ENCODE peak calls at places on chromosomes 6 and 20, in nine cellular contexts. L, S, F, Y, A, P, E, C and J are unnamed samples.

GRCh38 chr20:63409834-63410435 is 48.8 kb upstream of the CHRNA4 start:
- DNase-seq in L (no peak), S (no peak), F (no peak), Y (no peak), A (no peak), P (no peak), E (no peak), C (no peak), J (no peak)

GRCh38 chr6:151005896-151006632 is 140.6 kb downstream of the MTHFD1L start:
- DNase-seq in L (no peak), S (no peak), F (no peak), Y (no peak), A (no peak), P (no peak), E (no peak), C (no peak), J (no peak)

GRCh38 chr6:15986027-15986629 is 142.8 kb upstream of the MYLIP start:
- DNase-seq in L (no peak), S (no peak), F (no peak), Y (no peak), A (no peak), P (no peak), E (no peak), C (no peak), J (no peak)

GRCh38 chr6:87244380-87244779 is 78.0 kb upstream of the SMIM8 start:
- DNase-seq in L (no peak), S (no peak), F (no peak), Y (no peak), A (peak), P (no peak), E (no peak), C (no peak), J (no peak)

GRCh38 chr6:66340736-66341135 is 633.7 kb upstream of the EYS start:
- DNase-seq in L (no peak), S (no peak), F (no peak), Y (no peak), A (no peak), P (no peak), E (no peak), C (no peak), J (no peak)

GRCh38 chr6:43176423-43176786 is 5.3 kb downstream of the SRF start:
- DNase-seq in L (no peak), S (no peak), F (no peak), Y (no peak), A (no peak), P (no peak), E (no peak), C (no peak), J (no peak)

GRCh38 chr6:33630014-33630413 is 8.9 kb downstream of the ITPR3 start:
- DNase-seq in L (no peak), S (no peak), F (no peak), Y (no peak), A (no peak), P (no peak), E (no peak), C (no peak), J (no peak)

GRCh38 chr6:26232950-26233607 is 131.9 kb upstream of the BTN3A2 start:
- DNase-seq in L (no peak), S (no peak), F (peak), Y (no peak), A (peak), P (peak), E (no peak), C (no peak), J (no peak)

GRCh38 chr6:126253421-126253820 is 86.5 kb upstream of the CENPW start:
- DNase-seq in L (no peak), S (no peak), F (no peak), Y (no peak), A (no peak), P (no peak), E (no peak), C (no peak), J (no peak)

GRCh38 chr6:2535492-2535891 is 215.2 kb downstream of the MYLK4 start:
- DNase-seq in L (no peak), S (no peak), F (no peak), Y (no peak), A (no peak), P (no peak), E (no peak), C (no peak), J (no peak)

GRCh38 chr20:33963756-33964155 is 30.0 kb upstream of the RALY start:
- DNase-seq in L (no peak), S (no peak), F (no peak), Y (no peak), A (no peak), P (no peak), E (no peak), C (peak), J (no peak)

GRCh38 chr6:109896333-109896732 is 81.8 kb upstream of the GPR6 start:
- DNase-seq in L (no peak), S (peak), F (no peak), Y (no peak), A (peak), P (no peak), E (no peak), C (no peak), J (no peak)

GRCh38 chr20:47150403-47151152 is 205.9 kb downstream of the ZMYND8 start:
- DNase-seq in L (peak), S (peak), F (peak), Y (peak), A (peak), P (peak), E (peak), C (peak), J (peak)

GRCh38 chr6:158506577-158506976 is 53.3 kb upstream of the TMEM181 start:
- DNase-seq in L (no peak), S (peak), F (no peak), Y (no peak), A (no peak), P (no peak), E (no peak), C (no peak), J (no peak)

GRCh38 chr6:122337645-122338044 is 61.8 kb upstream of the HSF2 start:
- DNase-seq in L (no peak), S (no peak), F (no peak), Y (no peak), A (no peak), P (no peak), E (no peak), C (no peak), J (no peak)

GRCh38 chr6:30557683-30557981 is 537 bp downstream of the PRR3 start:
- DNase-seq in L (no peak), S (no peak), F (no peak), Y (no peak), A (no peak), P (no peak), E (no peak), C (no peak), J (peak)

GRCh38 chr6:132648356-132648755 is 10.6 kb downstream of the TAAR1 start:
- DNase-seq in L (no peak), S (peak), F (no peak), Y (no peak), A (peak), P (peak), E (no peak), C (no peak), J (no peak)

GRCh38 chr6:89048286-89048923 is 32.1 kb upstream of the PNRC1 start:
- DNase-seq in L (no peak), S (no peak), F (no peak), Y (no peak), A (peak), P (no peak), E (no peak), C (no peak), J (no peak)

GRCh38 chr20:61684583-61685235 is 381.0 kb downstream of the TAF4 start:
- DNase-seq in L (no peak), S (no peak), F (no peak), Y (no peak), A (no peak), P (no peak), E (no peak), C (no peak), J (no peak)